ENCODE peak calls at places on chromosomes 12 and 14, in nine cellular contexts. T, N, D, W, Y, J, C, O and B are unnamed samples. For H3K4me1, the result is how much of the 10 kb centered on the place peaks cover.

GRCh38 chr12:78863482-78864427 is 819 bp upstream of the SYT1 start:
- DNase-seq in D (no peak), J (peak), N (peak), O (peak), Y (peak), C (peak), W (peak), T (no peak), B (no peak)

GRCh38 chr14:74491952-74492351 is 1.2 kb downstream of the NPC2 start:
- DNase-seq in C (no peak), Y (peak), W (peak), T (no peak), O (peak), J (no peak), D (no peak), N (peak), B (no peak)

GRCh38 chr12:50314629-50315312 is 31.5 kb upstream of the LIMA1 start:
- DNase-seq in C (no peak), Y (peak), W (peak), T (no peak), N (peak), J (no peak), O (peak), D (no peak), B (no peak)

GRCh38 chr12:39628836-39629235 is 9.2 kb upstream of the ABCD2 start:
- DNase-seq in N (no peak), D (no peak), J (no peak), O (no peak), W (no peak), T (no peak), Y (no peak), C (no peak), B (no peak)

GRCh38 chr14:63960926-63961567 is 108.2 kb downstream of the SYNE2 start:
- DNase-seq in W (peak), O (peak), T (no peak), J (no peak), Y (no peak), D (no peak), C (no peak), N (no peak), B (no peak)

GRCh38 chr14:51328089-51328941 is 88.3 kb downstream of the TMX1 start:
- DNase-seq in W (peak), D (peak), J (no peak), O (peak), N (peak), T (no peak), C (peak), Y (no peak), B (no peak)

GRCh38 chr12:131229426-131230339 is 276.0 kb downstream of the ADGRD1 start:
- DNase-seq in N (peak), C (no peak), O (no peak), W (no peak), T (no peak), Y (no peak), D (peak), J (no peak), B (no peak)

GRCh38 chr12:91633734-91634357 is 451.2 kb upstream of the DCN start:
- DNase-seq in W (no peak), N (no peak), J (no peak), Y (no peak), O (no peak), T (no peak), D (no peak), C (no peak), B (no peak)

GRCh38 chr12:32115404-32116104 is 8.9 kb downstream of the BICD1 start:
- DNase-seq in T (peak), J (no peak), N (no peak), O (peak), C (peak), W (peak), Y (peak), D (peak), B (peak)

GRCh38 chr12:78725951-78726550 is 138.5 kb upstream of the SYT1 start:
- DNase-seq in W (no peak), Y (no peak), O (no peak), J (no peak), D (no peak), C (no peak), N (peak), T (no peak), B (no peak)

GRCh38 chr14:95260537-95261440 is 58.9 kb downstream of the CLMN start:
- DNase-seq in J (no peak), Y (no peak), T (no peak), N (no peak), C (no peak), O (peak), W (peak), D (peak), B (no peak)

GRCh38 chr12:121516437-121517011 is 64.3 kb downstream of the KDM2B start:
- DNase-seq in N (peak), J (no peak), O (no peak), C (no peak), T (no peak), Y (no peak), D (no peak), W (no peak), B (no peak)

GRCh38 chr14:104086210-104086660 is 735 bp downstream of the ASPG start:
- DNase-seq in Y (no peak), C (peak), O (no peak), J (peak), T (no peak), N (no peak), D (no peak), W (no peak), B (no peak)

GRCh38 chr12:65565601-65566560 is 258.4 kb upstream of the HMGA2 start:
- DNase-seq in D (no peak), N (peak), Y (no peak), T (no peak), J (no peak), C (no peak), O (peak), W (peak), B (no peak)

GRCh38 chr14:21802441-21802840 is 128.8 kb upstream of the OR4E1 start:
- DNase-seq in J (no peak), D (no peak), O (no peak), W (no peak), Y (no peak), C (no peak), N (peak), T (no peak), B (no peak)

GRCh38 chr12:124620606-124621295 is 53.3 kb upstream of the NCOR2 start:
- DNase-seq in Y (no peak), J (no peak), N (no peak), D (no peak), W (peak), O (peak), C (no peak), T (no peak), B (no peak)

GRCh38 chr12:25320123-25321006 is 69.6 kb upstream of the KRAS start:
- DNase-seq in T (no peak), Y (no peak), O (no peak), W (no peak), N (peak), C (no peak), J (no peak), D (no peak), B (no peak)

GRCh38 chr12:125892276-125892675 is 827.0 kb downstream of the AACS start:
- DNase-seq in W (no peak), T (no peak), D (no peak), C (no peak), O (no peak), Y (no peak), N (no peak), J (no peak), B (no peak)

GRCh38 chr12:109731806-109732205 is 18.2 kb downstream of the FAM222A start:
- DNase-seq in D (no peak), T (no peak), J (peak), Y (no peak), O (no peak), N (no peak), C (no peak), W (no peak), B (no peak)

GRCh38 chr14:69464829-69465228 is 19.7 kb upstream of the PLEKHD1 start:
- DNase-seq in Y (no peak), D (no peak), W (peak), J (no peak), N (peak), C (no peak), T (no peak), O (peak), B (no peak)

GRCh38 chr12:54357802-54358619 is 6.3 kb downstream of the GPR84 start:
- DNase-seq in C (no peak), Y (no peak), J (no peak), N (peak), W (no peak), T (no peak), D (no peak), O (peak), B (no peak)

GRCh38 chr12:54359762-54360351 is 4.4 kb downstream of the GPR84 start:
- DNase-seq in D (no peak), O (no peak), C (no peak), T (no peak), Y (no peak), W (no peak), N (no peak), J (no peak), B (no peak)

GRCh38 chr12:54358620-54358944 is 5.7 kb downstream of the GPR84 start:
- DNase-seq in C (no peak), T (no peak), D (no peak), J (no peak), N (no peak), W (no peak), Y (no peak), O (peak), B (no peak)

GRCh38 chr12:54360717-54361456 is 3.4 kb downstream of the GPR84 start:
- DNase-seq in N (peak), J (peak), D (peak), C (peak), Y (peak), O (peak), W (peak), T (no peak), B (no peak)

DNA sequence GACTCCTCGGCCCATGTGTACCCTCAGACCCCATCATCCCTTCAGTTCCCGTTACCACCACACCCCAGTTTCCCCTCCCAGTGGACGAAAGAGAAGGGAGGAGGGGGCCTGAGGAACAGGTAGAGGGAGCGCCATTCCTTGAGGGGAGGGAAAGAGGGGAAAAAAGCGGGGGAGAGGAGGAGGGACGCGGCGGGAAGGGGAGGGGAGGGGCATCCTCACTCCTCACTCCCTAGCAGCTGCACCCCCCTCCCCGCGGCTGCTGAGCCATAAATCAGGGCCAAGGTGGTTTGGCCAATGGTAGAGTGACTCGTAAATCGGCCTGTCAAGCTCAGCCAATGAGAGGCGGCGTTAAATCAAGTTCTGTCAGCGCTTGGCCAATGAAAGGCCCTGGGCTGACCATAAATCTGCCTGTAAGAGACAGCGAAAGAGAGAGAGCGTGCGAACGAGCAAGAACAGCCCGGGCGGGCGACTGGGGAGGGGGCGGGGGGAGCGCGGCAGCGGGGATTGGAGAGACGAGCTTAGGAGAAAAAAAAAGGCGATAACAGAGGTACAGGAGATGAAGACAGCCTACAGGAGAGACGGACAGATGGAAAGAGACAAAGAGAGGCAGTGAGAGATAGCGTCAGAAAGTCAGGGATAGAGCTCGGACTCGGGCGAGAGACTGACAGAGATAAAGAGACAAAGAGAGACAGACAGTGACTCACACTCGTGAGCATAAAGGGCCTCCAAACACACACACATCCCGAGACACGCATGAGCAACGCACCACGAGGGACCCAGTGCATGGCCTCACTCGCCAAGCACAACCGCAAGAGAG is 5.1 kb downstream of the GPR84 start:
- DNase-seq in J (peak), O (peak), T (peak), Y (peak), N (peak), W (peak), C (peak), D (peak), B (peak)
- H3K4me1 ChIP-seq in J (under half), O (under half), T (under half), Y (under half), N (under half), W (under half), C (under half), D (under half), B (under half)

GRCh38 chr12:95371571-95371970 is 102.4 kb upstream of the METAP2 start:
- DNase-seq in T (no peak), O (peak), W (no peak), D (no peak), N (no peak), Y (no peak), J (no peak), C (no peak), B (no peak)
- H3K4me3 ChIP-seq in T (no peak), O (no peak), W (no peak), D (no peak), N (no peak), Y (no peak), J (no peak), C (no peak), B (no peak)

GRCh38 chr12:64457466-64457865 is 5.5 kb downstream of the TBK1 start:
- DNase-seq in C (no peak), D (no peak), W (no peak), Y (no peak), J (no peak), T (no peak), N (no peak), O (no peak), B (no peak)
- H3K4me1 ChIP-seq in C (under half), D (half or more), W (under half), Y (under half), J (under half), T (under half), N (under half), O (under half), B (under half)

DNA sequence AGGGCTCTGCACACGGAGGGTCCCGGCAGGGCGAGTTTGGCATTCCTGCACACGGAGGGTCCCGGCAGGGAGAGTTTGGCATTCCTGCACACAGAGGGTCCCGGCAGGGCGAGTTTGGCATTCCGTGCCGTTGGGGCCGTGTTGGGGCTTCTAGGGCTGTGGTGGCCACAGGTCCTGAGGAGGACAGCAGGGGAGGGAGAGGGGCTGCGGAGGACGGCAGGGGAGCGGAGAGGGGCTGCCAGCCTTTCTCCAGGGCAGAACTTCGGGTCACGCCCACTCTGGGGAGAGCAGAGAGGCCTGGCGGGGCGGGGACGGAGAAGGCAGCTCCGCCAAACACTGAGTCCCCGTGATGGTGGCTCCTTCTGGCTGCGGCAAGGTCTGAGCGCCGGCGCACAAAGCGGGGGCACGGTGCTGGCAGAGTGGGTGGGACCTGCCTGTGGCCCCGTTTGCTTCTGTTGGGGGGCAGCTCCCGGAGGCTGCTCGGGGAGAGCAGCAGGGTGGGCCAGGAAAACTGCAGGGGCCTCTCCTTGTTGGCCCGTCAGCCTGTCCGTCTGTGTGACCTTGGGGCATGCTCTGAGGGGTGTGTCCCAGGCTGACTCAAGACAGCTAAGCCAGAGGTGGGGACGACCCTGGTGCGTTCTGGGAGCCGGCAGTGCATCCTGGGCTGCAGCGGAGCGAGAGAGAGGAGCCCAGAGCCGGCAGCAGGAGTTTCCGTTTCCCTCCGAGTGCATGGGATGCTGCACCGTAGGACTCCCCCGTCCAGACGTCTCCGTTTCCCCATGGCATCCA is 60.2 kb downstream of the LRCOL1 start:
- DNase-seq in W (no peak), O (peak), Y (no peak), T (no peak), J (no peak), N (peak), D (no peak), C (no peak), B (no peak)
- H3K4me3 ChIP-seq in W (no peak), O (no peak), Y (no peak), T (no peak), J (no peak), N (no peak), D (no peak), C (no peak), B (no peak)

GRCh38 chr14:56183631-56184157 is 65.5 kb downstream of the PELI2 start:
- DNase-seq in D (no peak), W (peak), J (no peak), N (no peak), O (peak), C (no peak), T (no peak), Y (no peak), B (no peak)

GRCh38 chr14:56187736-56188135 is 69.5 kb downstream of the PELI2 start:
- DNase-seq in J (no peak), N (no peak), O (no peak), C (no peak), D (no peak), T (no peak), Y (no peak), W (no peak), B (no peak)

GRCh38 chr14:56181666-56182065 is 63.5 kb downstream of the PELI2 start:
- DNase-seq in C (no peak), N (no peak), T (no peak), Y (no peak), J (no peak), O (no peak), W (peak), D (no peak), B (no peak)

GRCh38 chr14:56189306-56189705 is 71.1 kb downstream of the PELI2 start:
- DNase-seq in O (peak), W (peak), C (no peak), Y (peak), D (no peak), N (peak), T (no peak), J (no peak), B (no peak)

GRCh38 chr14:56185991-56186390 is 67.8 kb downstream of the PELI2 start:
- DNase-seq in Y (no peak), T (no peak), C (no peak), O (no peak), N (no peak), D (no peak), J (no peak), W (no peak), B (no peak)
- H3K4me1 ChIP-seq in Y (under half), T (under half), C (under half), O (under half), N (under half), D (under half), J (under half), W (under half), B (under half)

GRCh38 chr12:53474077-53474476 is 22.2 kb downstream of the PCBP2 start:
- DNase-seq in C (no peak), N (no peak), Y (no peak), T (no peak), O (no peak), W (no peak), J (no peak), D (no peak), B (no peak)
- H3K4me3 ChIP-seq in C (no peak), N (no peak), Y (no peak), T (no peak), O (no peak), W (no peak), J (no peak), D (no peak), B (no peak)

GRCh38 chr12:26868505-26869494 is 35.8 kb upstream of the ITPR2 start:
- DNase-seq in O (no peak), D (no peak), N (no peak), T (no peak), W (no peak), Y (no peak), J (no peak), C (no peak), B (no peak)
- H3K4me1 ChIP-seq in O (under half), D (under half), N (under half), T (under half), W (under half), Y (under half), J (under half), C (under half), B (under half)

GRCh38 chr14:68248481-68249255 is 429.1 kb downstream of the RAD51B start:
- DNase-seq in Y (peak), T (peak), N (peak), O (peak), J (no peak), D (peak), C (peak), W (peak), B (no peak)

GRCh38 chr14:68249534-68250517 is 430.2 kb downstream of the RAD51B start:
- DNase-seq in J (no peak), O (peak), W (peak), N (no peak), T (no peak), C (no peak), D (no peak), Y (no peak), B (no peak)

GRCh38 chr14:68251766-68252100 is 432.2 kb downstream of the RAD51B start:
- DNase-seq in C (no peak), W (no peak), T (no peak), N (no peak), D (no peak), O (no peak), J (no peak), Y (no peak), B (no peak)

GRCh38 chr14:68253381-68253780 is 433.8 kb downstream of the RAD51B start:
- DNase-seq in J (no peak), T (no peak), N (no peak), D (no peak), Y (no peak), C (no peak), O (no peak), W (no peak), B (no peak)

DNA sequence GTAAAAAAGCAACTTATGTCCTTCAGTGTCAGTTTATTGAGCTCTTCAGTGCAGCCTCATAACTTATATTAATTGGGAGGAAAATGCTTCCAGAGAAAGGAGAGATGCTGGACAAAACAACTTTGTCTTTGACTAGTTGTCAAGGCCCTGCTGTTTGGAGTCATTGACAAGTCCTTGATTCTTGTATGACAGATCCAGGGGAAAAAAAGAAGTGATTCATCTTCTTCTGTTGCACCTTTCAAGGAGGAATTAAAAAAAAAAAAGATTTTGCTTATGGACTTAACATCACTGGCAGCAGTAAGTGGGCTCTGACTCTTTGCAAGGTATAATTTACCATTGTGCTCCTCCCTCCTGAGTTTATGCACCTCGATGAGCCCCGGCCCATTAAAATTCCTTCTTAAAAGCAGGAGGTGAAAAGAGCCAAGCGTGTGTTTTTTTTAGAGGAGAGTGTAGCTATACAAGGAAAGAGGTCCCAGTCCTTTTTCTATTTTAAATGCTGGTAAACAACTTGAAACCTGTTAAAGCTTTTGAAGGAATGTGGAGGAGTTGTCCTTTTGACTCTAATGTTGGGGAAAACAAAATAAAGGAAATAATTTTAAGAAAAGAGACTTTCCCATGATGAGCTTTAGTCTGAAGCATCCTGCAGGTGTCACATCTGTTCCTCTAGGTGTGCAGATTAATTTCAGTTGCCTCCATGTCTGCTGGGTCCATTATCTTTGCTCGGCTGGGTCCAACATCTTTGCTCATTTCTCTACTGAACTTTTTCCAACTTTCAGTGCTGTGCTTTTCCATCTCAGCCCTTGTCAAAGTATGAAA is 431.6 kb downstream of the RAD51B start:
- DNase-seq in D (no peak), J (no peak), C (no peak), N (no peak), O (no peak), Y (no peak), T (no peak), W (no peak), B (no peak)
- H3K4me3 ChIP-seq in D (no peak), J (no peak), C (no peak), N (no peak), O (no peak), Y (no peak), T (no peak), W (no peak), B (no peak)